ENCODE peak calls at places on chromosome 13, in seven cellular contexts. Q is fibroblast of lung, Z is GM12865, P is SHP77 treated with DMSO at 0.1 percent for 48 hours, U is endothelial cell, L is LoVo, B is activated T-helper 1 cell treated with Interleukin-2 at 50 U/mL for 16 hours. F is an unnamed sample.

GRCh38 chr13:30157616-30157993 is 149.7 kb downstream of the KATNAL1 start:
- DNase-seq in Q (no peak), Z (peak; percentile 86), P (no peak), U (no peak), L (no peak), B (no peak), F (no peak)

GRCh38 chr13:20363162-20363561 is 131.0 kb upstream of the GJB6 start:
- DNase-seq in Q (no peak), Z (no peak), P (no peak), U (no peak), L (no peak), B (no peak), F (no peak)

GRCh38 chr13:113187263-113187669 is 21.2 kb downstream of the PCID2 start:
- DNase-seq in Q (peak; percentile 99), Z (no peak), P (no peak), U (no peak), L (peak; percentile 92), B (no peak), F (peak; percentile 27)

GRCh38 chr13:24986826-24987225 is 109.1 kb upstream of the PABPC3 start:
- DNase-seq in Q (no peak), Z (no peak), P (no peak), U (no peak), L (no peak), B (no peak), F (no peak)

GRCh38 chr13:79709526-79709925 is 228.6 kb downstream of the NDFIP2 start:
- DNase-seq in Q (peak; percentile 30), Z (no peak), P (no peak), U (no peak), L (no peak), B (no peak), F (no peak)

GRCh38 chr13:48542581-48543341 is 9.9 kb upstream of the RCBTB2 start:
- DNase-seq in Q (peak; percentile 26), Z (no peak), P (peak; percentile 39), U (peak; percentile 39), L (no peak), B (no peak), F (no peak)

GRCh38 chr13:33259296-33259695 is 26.3 kb downstream of the STARD13 start:
- DNase-seq in Q (no peak), Z (no peak), P (no peak), U (no peak), L (no peak), B (no peak), F (no peak)

GRCh38 chr13:111121421-111121820 is 6.3 kb downstream of the ARHGEF7 start:
- DNase-seq in Q (no peak), Z (no peak), P (peak; percentile 86), U (no peak), L (no peak), B (no peak), F (no peak)

GRCh38 chr13:66519259-66519658 is 710.9 kb downstream of the PCDH9 start:
- DNase-seq in Q (no peak), Z (no peak), P (no peak), U (no peak), L (no peak), B (no peak), F (no peak)

GRCh38 chr13:98334620-98335205 is 157.6 kb upstream of the RNF113B start:
- DNase-seq in Q (no peak), Z (no peak), P (no peak), U (no peak), L (no peak), B (no peak), F (no peak)

GRCh38 chr13:56351041-56351440 is 789.7 kb upstream of the PRR20A start:
- DNase-seq in Q (no peak), Z (no peak), P (no peak), U (no peak), L (no peak), B (no peak), F (no peak)

GRCh38 chr13:64925284-64925683 is 2304.9 kb downstream of the PCDH9 start:
- DNase-seq in Q (peak; percentile 10), Z (peak; percentile 36), P (no peak), U (peak; percentile 55), L (no peak), B (no peak), F (no peak)

GRCh38 chr13:30818323-30818960 is 83.1 kb downstream of the ALOX5AP start:
- DNase-seq in Q (peak; percentile 34), Z (no peak), P (no peak), U (no peak), L (no peak), B (no peak), F (no peak)

GRCh38 chr13:114124921-114125320 is 7.5 kb downstream of the RASA3 start:
- DNase-seq in Q (peak; percentile 72), Z (peak; percentile 60), P (no peak), U (no peak), L (no peak), B (peak; percentile 39), F (no peak)

GRCh38 chr13:34155931-34156607 is 338.1 kb downstream of the RFC3 start:
- DNase-seq in Q (peak; percentile 23), Z (no peak), P (peak; percentile 68), U (no peak), L (peak; percentile 59), B (no peak), F (no peak)

F was measured in SIG-M5.